ENCODE peak calls at places on chromosome 5, in five cellular contexts. I is SK-N-SH, M is Caki2, A is pulmonary artery endothelial cell, X is mucosa of gallbladder. W is an unnamed sample.

GRCh38 chr5:53027913-53028312 is 38.8 kb downstream of the ITGA2 start:
- DNase-seq in X (peak; percentile 19), A (peak; percentile 84), I (no peak), M (peak; percentile 41), W (no peak)

GRCh38 chr5:115543931-115544370 is 624 bp downstream of the FEM1C start:
- DNase-seq in I (no peak), M (peak; percentile 37), X (peak; percentile 40), A (no peak), W (peak; percentile 51)

GRCh38 chr5:115551415-115551814 is 6.8 kb upstream of the FEM1C start:
- DNase-seq in A (no peak), M (peak; percentile 46), I (no peak), X (no peak), W (peak; percentile 57)

GRCh38 chr5:76845890-76846289 is 3.9 kb upstream of the S100Z start:
- DNase-seq in M (no peak), I (no peak), A (no peak), X (no peak), W (no peak)

GRCh38 chr5:140632366-140633080 is 452 bp downstream of the CD14 start:
- DNase-seq in X (peak; percentile 39), A (no peak), I (no peak), M (no peak), W (peak; percentile 63)

GRCh38 chr5:141713616-141714309 is 31.7 kb upstream of the ARAP3 start:
- DNase-seq in M (peak; percentile 94), X (no peak), A (no peak), I (no peak), W (no peak)

GRCh38 chr5:96538831-96539250 is 105.8 kb upstream of the PCSK1 start:
- DNase-seq in X (no peak), A (no peak), M (no peak), I (no peak), W (no peak)

GRCh38 chr5:140108093-140109049 is 5.5 kb upstream of the PURA start:
- DNase-seq in M (peak; percentile 42), A (no peak), I (peak; percentile 58), X (peak; percentile 14), W (peak; percentile 90)

GRCh38 chr5:148949871-148950863 is 112.7 kb downstream of the SH3TC2 start:
- DNase-seq in A (no peak), I (no peak), X (no peak), M (no peak), W (peak; percentile 48)

GRCh38 chr5:60851681-60852080 is 7.6 kb upstream of the ELOVL7 start:
- DNase-seq in A (no peak), I (no peak), X (no peak), M (no peak), W (no peak)

GRCh38 chr5:55143624-55144023 is 16.3 kb upstream of the GPX8 start:
- DNase-seq in A (no peak), X (peak; percentile 62), I (no peak), M (no peak), W (no peak)

GRCh38 chr5:140549237-140550144 is 2.0 kb downstream of the EIF4EBP3 start:
- DNase-seq in I (peak; percentile 71), X (peak; percentile 76), A (no peak), M (no peak), W (peak; percentile 81)

GRCh38 chr5:154654484-154655375 is 100.4 kb upstream of the LARP1 start:
- DNase-seq in A (no peak), I (no peak), X (no peak), M (no peak), W (no peak)

GRCh38 chr5:76379855-76380254 is 23.2 kb upstream of the IQGAP2 start:
- DNase-seq in X (no peak), A (no peak), I (no peak), M (no peak), W (no peak)

GRCh38 chr5:108747111-108748009 is at the start of gene FER:
- DNase-seq in X (peak; percentile 14), I (no peak), M (peak; percentile 69), A (peak; percentile 24), W (no peak)

GRCh38 chr5:180959661-180960060 is 29.0 kb upstream of the BTNL3 start:
- DNase-seq in X (no peak), A (no peak), I (no peak), M (no peak), W (no peak)

GRCh38 chr5:176675676-176676360 is 28.5 kb downstream of the TSPAN17 start:
- DNase-seq in A (no peak), X (no peak), M (peak; percentile 40), I (no peak), W (no peak)

GRCh38 chr5:96064905-96065304 is 103.3 kb upstream of the ELL2 start:
- DNase-seq in M (no peak), X (no peak), I (no peak), A (no peak), W (no peak)

GRCh38 chr5:151202381-151203139 is 21.3 kb downstream of the CCDC69 start:
- DNase-seq in M (peak; percentile 6), A (peak; percentile 55), I (no peak), X (no peak), W (no peak)

GRCh38 chr5:13910637-13911288 is 33.7 kb downstream of the DNAH5 start:
- DNase-seq in I (no peak), M (peak; percentile 92), A (no peak), X (no peak), W (no peak)

GRCh38 chr5:176392526-176392925 is 4.0 kb downstream of the HIGD2A start:
- DNase-seq in I (no peak), A (no peak), X (no peak), M (no peak), W (no peak)

GRCh38 chr5:137096149-137097103 is 402.7 kb downstream of the SPOCK1 start:
- DNase-seq in I (no peak), X (no peak), M (no peak), A (no peak), W (no peak)

GRCh38 chr5:98428806-98429205 is 344.7 kb upstream of the RGMB start:
- DNase-seq in M (no peak), A (no peak), I (no peak), X (no peak), W (peak; percentile 35)

GRCh38 chr5:54320256-54320655 is 9.9 kb upstream of the ARL15 start:
- DNase-seq in X (no peak), I (no peak), M (no peak), A (no peak), W (no peak)

GRCh38 chr5:126676195-126676624 is 75.5 kb downstream of the PHAX start:
- DNase-seq in I (peak; percentile 76), M (peak; percentile 43), X (peak; percentile 72), A (peak; percentile 3), W (peak; percentile 69)

GRCh38 chr5:122170630-122171029 is 41.3 kb downstream of the ZNF474 start:
- DNase-seq in X (no peak), I (no peak), M (no peak), A (peak; percentile 8), W (no peak)

GRCh38 chr5:173643964-173644363 is 27.5 kb upstream of the BOD1 start:
- DNase-seq in X (no peak), A (no peak), I (peak; percentile 87), M (no peak), W (no peak)

GRCh38 chr5:74141053-74141452 is 499.5 kb downstream of the ENC1 start:
- DNase-seq in I (no peak), X (no peak), M (peak; percentile 22), A (peak; percentile 47), W (no peak)

GRCh38 chr5:125604104-125604503 is 819.1 kb upstream of the GRAMD2B start:
- DNase-seq in X (no peak), I (no peak), A (no peak), M (no peak), W (no peak)

GRCh38 chr5:109161914-109162683 is 247.7 kb downstream of the PJA2 start:
- DNase-seq in A (no peak), X (no peak), I (no peak), M (no peak), W (no peak)

GRCh38 chr5:176987583-176987982 is 19.0 kb downstream of the UIMC1 start:
- DNase-seq in I (no peak), X (no peak), M (no peak), A (no peak), W (no peak)

GRCh38 chr5:149227168-149227826 is 44.4 kb upstream of the AFAP1L1 start:
- DNase-seq in X (no peak), M (peak; percentile 41), I (no peak), A (peak; percentile 36), W (no peak)

GRCh38 chr5:139565411-139566305 is 4.5 kb downstream of the UBE2D2 start:
- DNase-seq in X (no peak), M (no peak), A (no peak), I (no peak), W (peak; percentile 37)

GRCh38 chr5:136012041-136012804 is 16.6 kb upstream of the TGFBI start:
- DNase-seq in M (no peak), X (no peak), A (no peak), I (no peak), W (no peak)

GRCh38 chr5:37249820-37250175 is 622 bp upstream of the CPLANE1 start:
- DNase-seq in I (no peak), M (no peak), A (no peak), X (no peak), W (no peak)

GRCh38 chr5:32461441-32462120 is 17.0 kb upstream of the ZFR start:
- DNase-seq in X (no peak), A (no peak), I (no peak), M (no peak), W (no peak)

GRCh38 chr5:73030995-73031394 is 75.2 kb downstream of the FCHO2 start:
- DNase-seq in I (peak; percentile 9), X (peak; percentile 33), M (peak; percentile 42), A (peak; percentile 45), W (no peak)

GRCh38 chr5:105905392-105905791 is 1765.3 kb downstream of the EFNA5 start:
- DNase-seq in M (no peak), I (no peak), A (no peak), X (no peak), W (no peak)

W was measured in transverse colon.